ENCODE peak calls at places on chromosome 10, in ten cellular contexts. P, F, S, L, E, T, W, G, H and U are unnamed samples.

GRCh38 chr10:95447733-95448132 is 113.4 kb downstream of the SORBS1 start:
- DNase-seq in G (no peak), E (no peak), F (no peak), S (no peak), P (no peak), H (no peak), T (no peak), W (no peak), L (peak; percentile 82), U (no peak)

GRCh38 chr10:72258617-72259016 is 15.1 kb upstream of the DDIT4 start:
- DNase-seq in G (no peak), F (no peak), H (no peak), P (no peak), L (no peak), T (no peak), S (no peak), E (no peak), W (no peak), U (no peak)

GRCh38 chr10:102615361-102615760 is 28.9 kb upstream of the TRIM8 start:
- DNase-seq in P (peak; percentile 55), L (no peak), G (no peak), F (peak; percentile 21), T (peak; percentile 64), E (no peak), W (peak; percentile 68), S (no peak), H (no peak), U (no peak)

GRCh38 chr10:43396061-43396927 is 12.7 kb downstream of the HNRNPF start:
- DNase-seq in P (peak; percentile 95), S (peak; percentile 67), W (peak; percentile 93), E (peak; percentile 60), L (peak; percentile 79), T (peak; percentile 93), H (peak; percentile 93), G (peak; percentile 81), F (peak; percentile 69), U (no peak)

GRCh38 chr10:119441151-119441821 is 101.2 kb downstream of the RGS10 start:
- DNase-seq in S (peak; percentile 26), G (peak; percentile 90), T (no peak), L (peak; percentile 95), P (peak; percentile 76), H (peak; percentile 60), W (peak; percentile 81), E (peak; percentile 51), F (no peak), U (peak; percentile 43)

GRCh38 chr10:100346351-100346764 is 675 bp upstream of the SCD start:
- DNase-seq in T (peak; percentile 94), G (peak; percentile 89), S (peak; percentile 69), F (peak; percentile 55), L (peak; percentile 74), H (peak; percentile 87), W (peak; percentile 91), E (no peak), P (peak; percentile 87), U (peak; percentile 75)

GRCh38 chr10:120999868-121000267 is 148.7 kb downstream of the WDR11 start:
- DNase-seq in P (no peak), W (no peak), T (peak; percentile 38), H (no peak), G (no peak), F (no peak), L (no peak), S (no peak), E (no peak), U (no peak)

GRCh38 chr10:102413053-102413705 is 5.4 kb downstream of the PSD start:
- DNase-seq in G (peak; percentile 42), H (no peak), E (no peak), S (no peak), W (no peak), T (peak; percentile 88), F (no peak), P (no peak), L (peak; percentile 43), U (no peak)

GRCh38 chr10:67788028-67788886 is 49.7 kb downstream of the DNAJC12 start:
- DNase-seq in E (no peak), T (peak; percentile 78), P (no peak), W (peak; percentile 77), F (peak; percentile 72), S (no peak), G (peak; percentile 26), H (peak; percentile 80), L (peak; percentile 59), U (no peak)

DNA sequence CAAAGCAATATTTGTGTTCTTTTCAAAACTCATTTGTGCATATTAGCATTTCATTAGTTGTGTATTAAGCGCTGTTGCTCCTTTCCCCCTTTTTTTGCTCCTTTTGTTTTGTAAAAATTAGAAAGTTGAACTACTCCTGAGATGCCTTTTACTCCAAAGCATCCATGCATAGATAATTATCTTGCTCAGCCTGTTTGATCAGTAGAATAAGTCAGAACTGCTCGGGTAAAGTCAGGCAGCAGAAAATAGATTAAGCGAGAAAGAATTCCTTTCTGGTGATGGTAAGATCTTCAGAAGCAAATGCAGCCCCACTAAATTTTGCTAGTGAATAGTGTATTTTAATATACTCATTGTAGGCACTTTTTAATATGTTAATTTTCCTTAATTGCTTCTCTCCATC is 227.1 kb downstream of the TEX36 start:
- DNase-seq in S (no peak), H (no peak), L (no peak), G (no peak), T (peak; percentile 20), P (no peak), F (no peak), E (no peak), W (no peak), U (no peak)
- H3K4me3 ChIP-seq in S (no peak overlapping the region), H (no peak overlapping the region), L (no peak overlapping the region), G (no peak overlapping the region), T (no peak overlapping the region), P (no peak overlapping the region), F (no peak overlapping the region), E (no peak overlapping the region), W (no peak overlapping the region), U (no peak overlapping the region)

GRCh38 chr10:93670372-93670771 is 32.0 kb downstream of the FRA10AC1 start:
- DNase-seq in H (no peak), F (no peak), T (no peak), S (no peak), E (no peak), G (no peak), L (no peak), P (no peak), W (no peak), U (no peak)
- H3K36me3 ChIP-seq in H (peaks cover 84% of the 10 kb centered on the region), F (peaks cover 32% of the 10 kb centered on the region), T (no peaks in the 10 kb centered on the region), S (peaks cover 18% of the 10 kb centered on the region), E (no peaks in the 10 kb centered on the region), G (peaks cover 81% of the 10 kb centered on the region), L (peaks cover 63% of the 10 kb centered on the region), P (peaks cover 2% of the 10 kb centered on the region), W (no peaks in the 10 kb centered on the region), U (peaks cover 35% of the 10 kb centered on the region)

DNA sequence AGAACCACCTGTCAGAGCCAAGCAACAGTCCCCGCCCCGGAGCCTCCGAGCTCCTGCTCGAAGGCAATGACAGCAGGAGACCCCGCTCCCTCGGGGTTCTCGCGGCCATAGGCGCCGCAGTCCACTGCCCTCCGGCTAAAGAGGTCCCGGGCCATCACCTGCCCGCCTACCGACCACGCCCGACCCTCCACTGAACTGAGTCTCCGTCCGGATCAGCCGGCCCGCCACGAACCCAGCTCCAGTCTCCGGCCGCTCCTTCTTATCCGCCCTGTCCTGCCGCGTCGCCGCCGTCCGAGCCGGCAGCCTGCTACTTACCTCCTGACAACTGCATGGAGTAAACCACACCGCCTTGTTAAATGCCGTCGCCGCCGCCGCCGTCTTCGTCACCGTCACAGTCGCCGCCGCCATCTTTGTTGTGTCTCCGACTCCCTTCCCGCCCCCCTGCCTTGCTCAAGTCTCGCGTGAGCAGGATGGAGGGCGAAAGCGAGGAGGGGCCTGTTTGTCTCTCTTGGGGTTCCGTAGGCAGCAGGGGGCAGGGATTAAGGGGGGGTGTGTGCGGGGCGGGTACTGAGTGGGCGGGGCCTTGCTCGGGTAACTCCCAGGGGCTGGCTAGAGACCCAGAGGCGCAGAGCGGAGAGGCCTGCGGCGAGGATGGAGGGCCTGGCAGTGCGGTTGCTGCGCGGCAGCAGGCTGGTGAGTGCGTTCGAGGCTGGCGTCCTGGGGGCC is at the start of the genes ACADSB and IKZF5:
- DNase-seq in H (peak; percentile 97), S (peak; percentile 96), F (peak; percentile 96), T (peak; percentile 99), P (peak; percentile 99), W (peak; percentile 98), L (peak; percentile 99), G (peak; percentile 99), E (peak; percentile 97), U (peak; percentile 94)
- H3K9me3 ChIP-seq in H (no peaks in the 10 kb centered on the region), S (no peaks in the 10 kb centered on the region), F (no peaks in the 10 kb centered on the region), T (no peaks in the 10 kb centered on the region), P (no peaks in the 10 kb centered on the region), W (no peaks in the 10 kb centered on the region), L (no peaks in the 10 kb centered on the region), G (no peaks in the 10 kb centered on the region), E (no peaks in the 10 kb centered on the region), U (no peaks in the 10 kb centered on the region)

GRCh38 chr10:79072041-79072441 is 3.3 kb downstream of the ZMIZ1 start:
- DNase-seq in E (peak; percentile 65), F (no peak), P (no peak), H (no peak), T (no peak), G (no peak), S (no peak), L (no peak), W (no peak), U (no peak)
- H3K4me3 ChIP-seq in E (peak overlapping the region; percentile 65), F (no peak overlapping the region), P (peak overlapping the region; percentile 83), H (peak overlapping the region; percentile 87), T (peak overlapping the region; percentile 95), G (peak overlapping the region; percentile 95), S (peak overlapping the region; percentile 12), L (peak overlapping the region; percentile 97), W (no peak overlapping the region), U (peak overlapping the region; percentile 78)

DNA sequence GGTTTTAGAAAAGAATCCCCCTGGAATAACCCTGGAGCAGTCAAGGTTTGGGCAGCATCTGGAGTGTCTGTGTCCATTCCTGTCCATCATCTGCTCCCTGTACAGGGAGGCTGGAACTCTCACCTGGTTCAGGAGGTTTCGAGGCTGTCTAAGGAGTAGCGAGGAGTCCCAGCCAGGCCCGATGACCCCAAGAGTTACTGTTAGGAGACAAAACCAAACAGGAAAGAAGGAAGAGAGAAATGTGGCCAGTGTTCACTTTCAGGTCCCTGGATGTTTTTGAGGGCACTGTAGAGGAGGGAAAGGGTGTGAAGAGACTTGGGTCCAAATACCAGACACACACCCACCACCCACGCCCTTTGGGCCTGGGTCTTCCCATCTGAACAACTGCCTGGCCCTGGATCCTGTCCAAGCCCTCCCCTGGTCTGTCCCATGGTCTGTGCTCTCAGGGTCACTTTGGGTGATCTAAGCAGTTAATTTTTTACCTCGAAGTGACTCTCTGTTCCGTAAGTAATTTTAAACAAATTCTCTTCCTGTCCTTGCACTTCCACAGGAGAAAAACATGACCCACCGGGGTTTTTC is 117.1 kb downstream of the ZMIZ1 start:
- DNase-seq in S (no peak), L (no peak), E (no peak), F (no peak), P (peak; percentile 84), W (no peak), G (no peak), T (no peak), H (no peak), U (no peak)
- H3K36me3 ChIP-seq in S (no peaks in the 10 kb centered on the region), L (no peaks in the 10 kb centered on the region), E (no peaks in the 10 kb centered on the region), F (no peaks in the 10 kb centered on the region), P (no peaks in the 10 kb centered on the region), W (no peaks in the 10 kb centered on the region), G (peaks cover 40% of the 10 kb centered on the region), T (no peaks in the 10 kb centered on the region), H (peaks cover 7% of the 10 kb centered on the region), U (peaks cover 87% of the 10 kb centered on the region)

DNA sequence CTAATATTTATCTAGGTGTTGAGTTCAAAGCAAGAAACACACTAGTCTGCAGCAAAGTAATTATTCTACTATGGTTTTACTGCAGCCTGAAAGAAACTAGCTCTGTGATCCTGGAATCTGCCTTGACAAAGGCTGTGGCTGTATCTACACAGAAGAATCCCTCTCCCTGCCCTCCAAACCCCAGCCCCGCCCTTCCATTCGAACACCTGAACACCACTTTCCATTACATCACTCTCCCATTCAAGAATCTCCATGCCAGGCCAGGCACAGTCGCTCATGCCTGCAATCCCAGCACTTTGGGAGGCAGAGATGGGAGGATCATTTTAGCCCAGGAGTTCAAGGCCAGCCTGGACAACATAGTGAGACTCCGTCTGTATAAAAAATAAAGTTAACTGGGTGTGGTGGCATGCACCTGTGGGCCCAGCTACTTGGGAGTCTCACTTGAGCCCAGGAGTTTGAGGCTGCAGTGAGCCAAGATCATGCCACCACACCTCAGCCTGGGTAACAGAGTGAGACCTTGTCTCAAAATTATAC is 23.3 kb downstream of the LRRC20 start:
- DNase-seq in E (no peak), H (no peak), W (peak; percentile 44), S (peak; percentile 42), T (no peak), F (no peak), P (peak; percentile 26), G (no peak), L (no peak), U (no peak)
- H3K9me3 ChIP-seq in E (no peaks in the 10 kb centered on the region), H (no peaks in the 10 kb centered on the region), W (no peaks in the 10 kb centered on the region), S (no peaks in the 10 kb centered on the region), T (no peaks in the 10 kb centered on the region), F (no peaks in the 10 kb centered on the region), P (no peaks in the 10 kb centered on the region), G (no peaks in the 10 kb centered on the region), L (no peaks in the 10 kb centered on the region), U (no peaks in the 10 kb centered on the region)